ENCODE peak calls at places on chromosome 19, in four cellular contexts. P, N, I and Y are unnamed samples.

GRCh38 chr19:33673258-33673875 is 51.6 kb downstream of the CHST8 start:
- DNase-seq in P (no peak), N (no peak), I (no peak), Y (peak)

GRCh38 chr19:54138777-54139256 is 1.3 kb downstream of the CNOT3 start:
- DNase-seq in P (no peak), N (no peak), I (no peak), Y (no peak)

GRCh38 chr19:38263696-38264485 is 482 bp upstream of the SPINT2 start:
- DNase-seq in P (peak), N (peak), I (peak), Y (peak)

GRCh38 chr19:19540707-19541515 is 2.8 kb downstream of the CILP2 start:
- DNase-seq in P (peak), N (peak), I (peak), Y (peak)

GRCh38 chr19:28292822-28293500 is 920.0 kb downstream of the UQCRFS1 start:
- DNase-seq in P (no peak), N (no peak), I (peak), Y (no peak)

GRCh38 chr19:48868196-48868886 is at the start of gene PLEKHA4:
- DNase-seq in P (no peak), N (peak), I (peak), Y (peak)

GRCh38 chr19:810077-810855 is 11.5 kb downstream of the PLPPR3 start:
- DNase-seq in P (no peak), N (peak), I (peak), Y (no peak)

GRCh38 chr19:46453661-46454060 is 17.7 kb downstream of the PNMA8A start:
- DNase-seq in P (peak), N (no peak), I (no peak), Y (no peak)

GRCh38 chr19:3336351-3336679 is 30.1 kb upstream of the NFIC start:
- DNase-seq in P (no peak), N (no peak), I (no peak), Y (no peak)

GRCh38 chr19:35963514-35963913 is 27.3 kb downstream of the LRFN3 start:
- DNase-seq in P (peak), N (peak), I (peak), Y (peak)

GRCh38 chr19:7386308-7386707 is 37.6 kb downstream of the ARHGEF18 start:
- DNase-seq in P (peak), N (no peak), I (peak), Y (no peak)

GRCh38 chr19:45114116-45114515 is 21.1 kb downstream of the PPP1R37 start:
- DNase-seq in P (no peak), N (no peak), I (no peak), Y (no peak)

GRCh38 chr19:10061717-10062310 is 24.3 kb upstream of the SHFL start:
- DNase-seq in P (no peak), N (peak), I (peak), Y (no peak)

GRCh38 chr19:49767967-49768581 is 1.3 kb downstream of the AP2A1 start:
- DNase-seq in P (no peak), N (no peak), I (no peak), Y (no peak)

GRCh38 chr19:927044-927706 is 1.3 kb downstream of the ARID3A start:
- DNase-seq in P (no peak), N (peak), I (peak), Y (peak)

GRCh38 chr19:710767-711166 is 2.0 kb downstream of the PALM start:
- DNase-seq in P (no peak), N (no peak), I (no peak), Y (no peak)

GRCh38 chr19:48738557-48739399 is 1.6 kb downstream of the RASIP1 start:
- DNase-seq in P (peak), N (peak), I (peak), Y (peak)

GRCh38 chr19:14350302-14350701 is 30.9 kb upstream of the ADGRE5 start:
- DNase-seq in P (no peak), N (peak), I (no peak), Y (no peak)